ENCODE peak calls at places on chromosome 7, in six cellular contexts. K is activated CD4-positive, alpha-beta memory T cell treated with anti-CD3 and anti-CD28 coated beads for 36 hours; H is heart left ventricle; Q is NCI-H460; Y is AG04449; R is cardiac fibroblast. O is an unnamed sample.

GRCh38 chr7:158648787-158649186 is 55.8 kb downstream of the NCAPG2 start:
- DNase-seq in K (no peak), H (no peak), Q (no peak), Y (no peak), R (no peak), O (no peak)

GRCh38 chr7:50595538-50596102 is 30.4 kb upstream of the DDC start:
- DNase-seq in K (peak), H (no peak), Q (no peak), Y (no peak), R (peak), O (no peak)

GRCh38 chr7:149245244-149245643 is 5.8 kb downstream of the ZNF212 start:
- DNase-seq in K (peak), H (no peak), Q (no peak), Y (no peak), R (peak), O (no peak)

GRCh38 chr7:158302274-158303070 is 285.2 kb downstream of the PTPRN2 start:
- DNase-seq in K (no peak), H (no peak), Q (no peak), Y (no peak), R (no peak), O (no peak)

GRCh38 chr7:42745357-42746022 is 166.4 kb downstream of the C7orf25 start:
- DNase-seq in K (peak), H (peak), Q (peak), Y (no peak), R (peak), O (no peak)

GRCh38 chr7:96621932-96622331 is 87.7 kb downstream of the SEM1 start:
- DNase-seq in K (no peak), H (no peak), Q (no peak), Y (no peak), R (no peak), O (no peak)

GRCh38 chr7:92735707-92736106 is 100.7 kb downstream of the CDK6 start:
- DNase-seq in K (no peak), H (no peak), Q (no peak), Y (no peak), R (peak), O (no peak)

GRCh38 chr7:21355406-21355874 is 72.4 kb upstream of the SP4 start:
- DNase-seq in K (peak), H (no peak), Q (no peak), Y (no peak), R (no peak), O (peak)

GRCh38 chr7:30193333-30193943 is 58.7 kb downstream of the MTURN start:
- DNase-seq in K (no peak), H (no peak), Q (no peak), Y (no peak), R (no peak), O (no peak)

GRCh38 chr7:110568388-110568787 is 522.5 kb upstream of the LRRN3 start:
- DNase-seq in K (no peak), H (no peak), Q (no peak), Y (no peak), R (no peak), O (no peak)

GRCh38 chr7:98394377-98394836 is 6.5 kb downstream of the BAIAP2L1 start:
- DNase-seq in K (no peak), H (no peak), Q (no peak), Y (peak), R (peak), O (no peak)

GRCh38 chr7:96084880-96085551 is 236.9 kb downstream of the SLC25A13 start:
- DNase-seq in K (no peak), H (no peak), Q (no peak), Y (no peak), R (peak), O (no peak)

GRCh38 chr7:100111156-100111555 is 8.0 kb downstream of the TAF6 start:
- DNase-seq in K (no peak), H (no peak), Q (no peak), Y (no peak), R (no peak), O (no peak)

GRCh38 chr7:137903382-137904169 is 56.8 kb upstream of the DGKI start:
- DNase-seq in K (peak), H (peak), Q (peak), Y (no peak), R (peak), O (peak)

GRCh38 chr7:99829520-99830160 is 1.8 kb downstream of the CYP3A43 start:
- DNase-seq in K (no peak), H (no peak), Q (no peak), Y (no peak), R (no peak), O (no peak)

GRCh38 chr7:113292105-113292504 is 173.8 kb upstream of the SMIM30 start:
- DNase-seq in K (no peak), H (no peak), Q (no peak), Y (no peak), R (no peak), O (no peak)

GRCh38 chr7:152076324-152076821 is 50.9 kb downstream of the GALNT11 start:
- DNase-seq in K (peak), H (no peak), Q (peak), Y (no peak), R (peak), O (no peak)

GRCh38 chr7:155644178-155644970 is at the start of gene RBM33:
- DNase-seq in K (peak), H (peak), Q (peak), Y (no peak), R (peak), O (peak)

GRCh38 chr7:35729061-35729783 is 34.3 kb upstream of the HERPUD2 start:
- DNase-seq in K (peak), H (no peak), Q (no peak), Y (no peak), R (no peak), O (no peak)

O was measured in GF-D8.